ENCODE peak calls at places on chromosomes 6 and 20, in seven cellular contexts. S is esophagus squamous epithelium, G is endothelial cell of umbilical vein, L is NB4, R is uterus, I is body of pancreas, D is heart left ventricle. P is an unnamed sample.

GRCh38 chr6:15327271-15327670 is 81.4 kb downstream of the JARID2 start:
- DNase-seq in R (no peak), L (no peak), S (no peak), G (no peak), I (peak), D (no peak), P (no peak)

GRCh38 chr20:58702161-58702510 is 9.5 kb downstream of the NPEPL1 start:
- DNase-seq in G (no peak), L (no peak), D (no peak), I (no peak), R (no peak), S (no peak), P (no peak)

GRCh38 chr6:1631251-1631650 is 21.5 kb downstream of the FOXC1 start:
- DNase-seq in R (no peak), D (no peak), L (no peak), G (no peak), I (no peak), S (no peak), P (no peak)

GRCh38 chr6:43296780-43297494 is 1.1 kb upstream of the SLC22A7 start:
- DNase-seq in D (no peak), S (no peak), G (no peak), L (no peak), R (no peak), I (no peak), P (no peak)

GRCh38 chr6:44309092-44309491 is 4.1 kb downstream of the AARS2 start:
- DNase-seq in R (no peak), I (no peak), G (no peak), L (no peak), D (peak), S (no peak), P (no peak)

GRCh38 chr6:23329091-23329490 is 759.7 kb downstream of the HDGFL1 start:
- DNase-seq in I (no peak), S (no peak), D (no peak), R (no peak), L (no peak), G (no peak), P (no peak)

GRCh38 chr20:47189060-47189459 is 167.4 kb downstream of the ZMYND8 start:
- DNase-seq in G (no peak), R (no peak), I (no peak), D (no peak), S (no peak), L (peak), P (no peak)

GRCh38 chr20:48760403-48760889 is 67.4 kb downstream of the PREX1 start:
- DNase-seq in D (peak), R (no peak), G (peak), L (peak), S (no peak), I (no peak), P (peak)

GRCh38 chr6:166656269-166657206 is 29.5 kb upstream of the RPS6KA2 start:
- DNase-seq in L (no peak), I (no peak), D (no peak), R (no peak), S (no peak), G (no peak), P (no peak)

GRCh38 chr20:40706977-40707582 is 18.0 kb upstream of the MAFB start:
- DNase-seq in L (peak), S (no peak), I (peak), D (no peak), G (no peak), R (no peak), P (no peak)

GRCh38 chr6:52389626-52390360 is 27.8 kb downstream of the PAQR8 start:
- DNase-seq in G (peak), D (peak), I (peak), R (peak), L (peak), S (no peak), P (no peak)

GRCh38 chr6:90086517-90086916 is 192.2 kb downstream of the GJA10 start:
- DNase-seq in I (no peak), R (peak), D (no peak), G (peak), L (no peak), S (no peak), P (no peak)

DNA sequence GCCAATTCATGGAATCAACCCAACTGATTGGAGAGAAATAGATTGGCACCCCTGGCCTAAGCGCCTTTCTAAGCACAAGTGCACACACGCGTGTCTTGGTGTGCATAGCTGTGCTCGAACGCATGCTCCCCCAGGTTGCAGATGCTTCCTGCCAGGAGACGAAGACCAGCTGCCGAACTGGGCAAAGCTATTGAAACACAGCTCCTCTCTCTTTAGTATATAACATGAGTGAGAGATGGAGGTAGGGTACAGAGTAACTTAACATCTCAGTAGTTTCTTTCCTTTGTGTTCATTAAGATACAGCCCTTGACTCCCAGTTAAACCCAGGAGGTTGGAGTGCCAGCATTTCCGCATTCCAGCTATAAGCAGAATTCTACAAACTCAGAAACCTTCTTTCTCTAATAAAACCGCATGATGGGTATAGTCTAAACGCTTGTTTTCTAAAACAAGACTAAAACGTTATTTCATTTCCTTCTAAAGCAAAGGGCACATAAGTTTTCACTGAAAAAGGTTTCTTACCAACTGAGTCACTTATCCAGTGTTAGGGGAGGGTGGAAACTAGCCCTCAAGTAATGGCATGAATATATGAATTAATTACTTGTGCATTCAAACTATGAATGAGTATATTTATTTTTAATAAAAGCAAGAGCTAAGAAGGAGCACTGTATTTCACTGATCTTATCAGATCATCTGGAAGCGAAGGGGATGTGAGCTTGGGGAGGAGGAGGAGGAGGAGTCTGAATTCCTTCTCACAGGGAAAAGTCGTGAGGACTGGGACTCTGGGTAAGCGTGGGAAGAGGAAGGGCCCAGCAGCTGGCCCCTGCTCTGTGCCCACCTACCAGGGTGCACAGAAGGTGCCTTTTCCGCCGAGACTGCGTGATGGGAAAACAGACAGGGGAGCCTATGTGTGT is 179.2 kb downstream of the TMEM242 start:
- DNase-seq in S (no peak), R (no peak), G (peak), D (peak), I (no peak), L (no peak), P (no peak)
- TF ChIP-seq POLR2A in S (no peak), R (no peak), G (no peak), D (no peak), I (no peak), L (no peak), P (no peak)

GRCh38 chr6:37426058-37426944 is 6.7 kb upstream of the CMTR1 start:
- DNase-seq in L (no peak), I (no peak), D (no peak), R (no peak), G (no peak), S (no peak), P (no peak)

GRCh38 chr6:37426945-37427510 is 6.0 kb upstream of the CMTR1 start:
- DNase-seq in L (no peak), S (no peak), G (no peak), D (no peak), R (no peak), I (no peak), P (no peak)

GRCh38 chr6:37432916-37433656 is at the start of gene CMTR1:
- DNase-seq in D (peak), L (peak), G (peak), S (peak), R (peak), I (peak), P (peak)

GRCh38 chr6:37432590-37432915 is 468 bp upstream of the CMTR1 start:
- DNase-seq in D (no peak), L (no peak), G (no peak), S (no peak), I (no peak), R (no peak), P (no peak)

GRCh38 chr6:37429352-37429750 is 3.7 kb upstream of the CMTR1 start:
- DNase-seq in I (no peak), R (no peak), S (no peak), L (peak), D (no peak), G (no peak), P (no peak)
- TF ChIP-seq POLR2A in I (no peak), R (no peak), S (no peak), L (no peak), D (no peak), G (no peak), P (no peak)

DNA sequence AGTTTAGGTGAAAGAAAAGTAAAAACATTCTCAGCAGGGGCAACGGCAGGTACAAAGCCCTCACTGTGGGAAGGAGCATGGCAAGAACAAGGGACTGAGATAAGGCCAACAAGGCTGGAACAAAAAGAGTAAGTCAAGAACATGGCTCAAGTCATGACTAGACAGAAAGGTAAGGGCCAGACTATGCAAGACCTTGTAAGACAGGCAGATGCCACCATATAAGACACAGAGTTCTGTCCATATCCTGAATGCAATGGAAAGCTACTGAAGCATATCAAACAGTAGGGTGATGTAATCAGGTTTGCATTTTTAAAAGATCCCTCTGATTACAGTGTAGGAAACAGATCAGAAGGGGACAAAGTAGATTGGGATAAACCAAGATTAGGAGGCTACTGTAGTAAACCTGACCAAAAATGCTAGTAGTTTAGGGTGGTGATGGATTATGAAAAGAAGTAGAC is 5.5 kb downstream of the REV3L start:
- DNase-seq in L (no peak), D (no peak), I (no peak), R (no peak), S (no peak), G (no peak), P (no peak)
- TF ChIP-seq POLR2A in L (no peak), D (no peak), I (no peak), R (no peak), S (no peak), G (no peak), P (no peak)

GRCh38 chr20:36775196-36775595 is 1.6 kb upstream of the DSN1 start:
- DNase-seq in S (no peak), R (no peak), I (no peak), L (no peak), G (no peak), D (no peak), P (no peak)

GRCh38 chr20:36770680-36771079 is 2.9 kb downstream of the DSN1 start:
- DNase-seq in D (no peak), L (no peak), S (no peak), G (no peak), R (no peak), I (no peak), P (no peak)

GRCh38 chr20:36773123-36773547 is 428 bp downstream of the DSN1 start:
- DNase-seq in I (no peak), L (no peak), G (peak), D (no peak), R (no peak), S (no peak), P (no peak)

GRCh38 chr20:36775826-36776225 is 2.3 kb upstream of the DSN1 start:
- DNase-seq in L (no peak), D (no peak), R (no peak), S (no peak), G (no peak), I (no peak), P (no peak)

DNA sequence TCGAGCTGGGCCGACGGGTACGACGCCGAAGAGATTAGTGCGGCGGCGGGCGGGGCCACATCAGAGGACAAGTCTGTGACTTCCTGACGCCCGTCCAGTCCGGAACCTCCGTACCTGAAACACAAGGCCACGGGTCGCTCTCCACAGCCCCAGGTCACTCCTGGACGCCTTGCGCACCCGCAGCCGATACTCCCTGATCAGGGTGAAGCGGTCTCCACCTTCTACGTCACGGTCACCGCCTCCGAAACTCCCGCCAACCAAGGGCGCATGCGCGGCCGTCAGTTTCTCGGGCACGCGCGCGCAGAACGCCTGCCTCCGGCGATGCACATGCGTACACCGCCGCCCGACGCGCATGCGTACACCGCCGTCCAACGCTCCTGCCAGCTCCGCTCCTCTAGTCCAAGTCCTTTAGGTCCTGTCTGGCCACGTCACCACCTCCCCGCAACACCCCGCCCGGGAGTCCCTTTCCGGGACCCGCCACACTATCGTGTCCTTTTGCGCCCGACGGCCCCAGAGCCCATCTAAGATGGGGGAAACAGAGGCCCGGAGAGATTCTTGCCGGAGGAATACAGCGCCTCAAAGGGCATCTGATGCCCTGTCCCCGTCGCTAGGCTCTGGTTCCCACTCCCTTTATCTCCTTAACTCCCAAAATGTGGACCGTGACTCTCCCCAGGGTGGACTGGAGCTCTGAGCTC is at the start of gene DSN1:
- DNase-seq in G (peak), S (peak), R (peak), I (peak), D (peak), L (peak), P (peak)
- TF ChIP-seq POLR2A in G (peak), S (peak), R (peak), I (peak), D (peak), L (peak), P (peak)

DNA sequence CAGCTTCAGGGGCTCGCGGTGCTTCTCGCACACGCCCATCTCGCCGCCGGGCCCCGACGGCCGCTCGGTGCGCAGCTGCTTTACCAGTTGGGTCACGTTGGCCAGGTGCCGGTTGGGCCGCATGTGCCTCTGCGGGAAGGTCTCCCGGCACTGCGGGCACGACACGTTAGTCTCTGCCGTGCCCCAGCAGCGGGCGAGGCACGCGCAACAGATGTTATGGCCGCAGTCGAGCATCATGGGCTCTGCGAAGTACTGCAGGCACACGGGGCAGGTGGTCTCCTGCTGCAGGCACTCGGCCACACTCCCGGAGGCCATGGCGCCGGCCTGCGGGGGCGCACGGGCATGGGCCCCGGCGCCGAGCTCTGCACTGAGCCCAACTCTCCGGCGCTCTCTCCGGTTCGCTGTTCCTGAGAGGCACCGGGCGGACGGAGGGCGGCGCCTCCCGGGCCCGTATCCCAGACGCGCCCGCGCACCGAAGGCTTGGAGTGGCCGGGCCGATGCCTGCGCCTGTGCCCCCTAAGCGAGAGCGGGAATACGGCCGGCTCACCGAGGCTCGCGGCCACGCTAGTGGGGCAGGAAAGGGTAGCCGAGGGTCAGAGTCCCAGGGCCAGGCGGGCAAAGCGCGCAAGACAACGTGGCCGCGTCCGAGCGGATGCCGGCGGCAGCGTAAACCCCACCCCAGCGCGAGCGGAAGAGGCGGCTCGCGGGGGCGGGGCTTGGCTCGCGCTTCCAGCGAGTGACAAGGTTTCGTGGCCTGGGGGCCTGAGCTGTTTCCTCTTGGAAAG is at the start of gene TRIM27:
- DNase-seq in I (peak), R (peak), S (no peak), L (peak), D (peak), G (peak), P (peak)
- TF ChIP-seq POLR2A in I (peak), R (peak), S (peak), L (peak), D (peak), G (peak), P (peak)

DNA sequence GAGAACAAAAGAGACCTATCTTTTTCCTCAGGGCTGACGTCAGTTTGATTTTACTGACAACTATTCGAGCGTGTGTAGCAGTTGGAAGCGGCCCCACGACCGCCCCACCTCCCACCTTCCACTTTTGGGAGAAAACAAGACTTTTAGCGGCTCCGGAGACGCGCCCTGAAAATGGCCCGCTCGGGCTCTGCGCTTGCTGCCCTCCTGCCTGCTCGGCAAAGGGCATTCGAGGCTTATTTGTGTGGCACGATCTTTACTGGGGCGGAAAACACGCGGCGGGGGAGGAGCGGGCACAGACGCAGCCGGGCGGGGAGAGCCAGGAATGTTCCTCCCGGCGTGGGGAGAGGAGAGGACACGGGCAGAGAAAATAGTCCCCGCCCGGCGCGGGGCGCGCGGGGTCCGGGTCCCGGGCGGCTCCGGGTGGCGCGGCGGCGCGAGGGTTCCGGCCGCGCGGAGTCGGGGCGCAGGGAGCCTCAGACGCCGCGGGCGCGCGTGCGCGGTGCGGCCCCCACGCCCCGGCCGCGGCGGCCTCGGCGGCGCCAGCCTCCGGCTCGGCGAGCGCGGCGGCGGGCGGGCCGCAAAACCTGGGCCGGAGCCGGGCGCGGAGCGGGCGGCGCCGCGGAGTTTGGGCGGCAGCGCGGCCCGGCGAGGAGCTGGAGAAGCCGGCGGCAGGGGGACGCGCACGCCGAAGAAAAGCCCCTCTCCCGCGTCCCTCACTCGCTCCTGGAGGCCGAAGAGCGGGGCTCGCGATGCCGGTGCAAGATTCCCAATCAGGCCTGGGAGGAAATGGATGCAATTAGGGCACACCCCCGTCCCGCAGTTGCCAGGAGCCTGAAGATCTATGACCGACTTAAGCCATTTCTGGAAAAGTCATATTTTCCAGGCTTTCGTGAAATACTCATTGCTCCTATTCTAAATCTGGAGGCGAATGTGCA is 90.0 kb upstream of the ARID1B start:
- DNase-seq in D (peak), I (peak), G (peak), S (peak), L (peak), R (peak), P (peak)
- TF ChIP-seq POLR2A in D (peak), I (peak), G (peak), S (peak), L (peak), R (peak), P (peak)

GRCh38 chr6:21281366-21281765 is 312.2 kb upstream of the SOX4 start:
- DNase-seq in L (no peak), R (no peak), I (no peak), D (no peak), S (no peak), G (no peak), P (no peak)
- TF ChIP-seq POLR2A in L (no peak), R (no peak), I (no peak), D (no peak), S (no peak), G (no peak), P (no peak)

P was measured in H54.